ENCODE peak calls at places on chromosomes 6 and 20, in eight cellular contexts. Y is CD8-positive, alpha-beta T cell; W is naive thymus-derived CD4-positive, alpha-beta T cell; V is adrenal gland; G is effector memory CD4-positive, alpha-beta T cell; S is testis; D is colonic mucosa; Z is heart left ventricle. R is an unnamed sample.

GRCh38 chr6:127481628-127482027 is 22.4 kb upstream of the KIAA0408 start:
- DNase-seq in Y (no peak), W (no peak), V (peak; percentile 46), G (no peak), S (no peak), D (no peak), Z (no peak), R (no peak)

GRCh38 chr6:165729307-165729936 is 66.4 kb upstream of the PDE10A start:
- DNase-seq in Y (no peak), W (no peak), V (peak; percentile 47), G (no peak), S (peak; percentile 68), D (peak; percentile 54), Z (no peak), R (peak; percentile 88)

GRCh38 chr6:131063028-131063763 is at the start of gene EPB41L2:
- DNase-seq in Y (peak; percentile 79), W (peak; percentile 63), V (peak; percentile 94), G (peak; percentile 75), S (peak; percentile 93), D (peak; percentile 91), Z (peak; percentile 89), R (peak; percentile 96)

GRCh38 chr6:115887887-115888286 is 172.8 kb downstream of the FRK start:
- DNase-seq in Y (no peak), W (no peak), V (no peak), G (no peak), S (no peak), D (no peak), Z (no peak), R (no peak)

GRCh38 chr6:7171119-7171518 is 63.4 kb downstream of the RREB1 start:
- DNase-seq in Y (no peak), W (no peak), V (no peak), G (no peak), S (no peak), D (peak; percentile 83), Z (no peak), R (no peak)

GRCh38 chr6:151239603-151240035 is at the start of gene AKAP12:
- DNase-seq in Y (no peak), W (no peak), V (peak; percentile 24), G (no peak), S (peak; percentile 74), D (peak; percentile 20), Z (peak; percentile 44), R (peak; percentile 69)

GRCh38 chr6:52221302-52221701 is 23.0 kb downstream of the IL17F start:
- DNase-seq in Y (no peak), W (no peak), V (no peak), G (no peak), S (no peak), D (no peak), Z (no peak), R (no peak)

GRCh38 chr6:125163811-125164210 is 10.2 kb downstream of the TPD52L1 start:
- DNase-seq in Y (no peak), W (no peak), V (no peak), G (no peak), S (no peak), D (no peak), Z (no peak), R (no peak)

GRCh38 chr6:131808460-131809269 is 845 bp downstream of the ENPP1 start:
- DNase-seq in Y (no peak), W (no peak), V (no peak), G (no peak), S (no peak), D (no peak), Z (no peak), R (no peak)

GRCh38 chr6:143108278-143108677 is 47.6 kb downstream of the AIG1 start:
- DNase-seq in Y (no peak), W (no peak), V (no peak), G (no peak), S (no peak), D (no peak), Z (no peak), R (no peak)

GRCh38 chr6:63764318-63764916 is 128.8 kb downstream of the PHF3 start:
- DNase-seq in Y (no peak), W (peak; percentile 21), V (no peak), G (no peak), S (no peak), D (no peak), Z (no peak), R (no peak)

GRCh38 chr6:1792989-1793388 is 183.3 kb downstream of the FOXC1 start:
- DNase-seq in Y (no peak), W (no peak), V (no peak), G (no peak), S (no peak), D (peak; percentile 29), Z (no peak), R (peak; percentile 73)

GRCh38 chr6:10163159-10163962 is 251.5 kb downstream of the TFAP2A start:
- DNase-seq in Y (no peak), W (no peak), V (no peak), G (no peak), S (no peak), D (no peak), Z (no peak), R (no peak)

GRCh38 chr20:40497781-40498691 is 191.0 kb downstream of the MAFB start:
- DNase-seq in Y (no peak), W (no peak), V (no peak), G (no peak), S (peak; percentile 24), D (no peak), Z (peak; percentile 67), R (no peak)

GRCh38 chr6:110013396-110013795 is 35.3 kb downstream of the GPR6 start:
- DNase-seq in Y (no peak), W (no peak), V (no peak), G (no peak), S (no peak), D (no peak), Z (no peak), R (no peak)

GRCh38 chr20:61046721-61047351 is 205.2 kb upstream of the CDH4 start:
- DNase-seq in Y (no peak), W (no peak), V (no peak), G (no peak), S (no peak), D (no peak), Z (no peak), R (no peak)

GRCh38 chr6:114125597-114125996 is 154.6 kb upstream of the HDAC2 start:
- DNase-seq in Y (no peak), W (no peak), V (no peak), G (no peak), S (no peak), D (no peak), Z (no peak), R (no peak)

GRCh38 chr20:10033905-10034304 is 882 bp upstream of the ANKEF1 start:
- DNase-seq in Y (no peak), W (no peak), V (no peak), G (no peak), S (no peak), D (no peak), Z (no peak), R (no peak)

GRCh38 chr6:34051339-34051919 is 94.5 kb downstream of the GRM4 start:
- DNase-seq in Y (no peak), W (no peak), V (no peak), G (no peak), S (no peak), D (no peak), Z (no peak), R (no peak)

GRCh38 chr6:157055863-157056262 is 267.5 kb downstream of the TMEM242 start:
- DNase-seq in Y (no peak), W (no peak), V (no peak), G (no peak), S (no peak), D (no peak), Z (no peak), R (no peak)

GRCh38 chr6:52503853-52504777 is 72.7 kb downstream of the TRAM2 start:
- DNase-seq in Y (no peak), W (no peak), V (peak; percentile 65), G (no peak), S (peak; percentile 64), D (peak; percentile 99), Z (peak; percentile 93), R (no peak)

GRCh38 chr20:6692566-6693168 is 74.8 kb upstream of the BMP2 start:
- DNase-seq in Y (no peak), W (no peak), V (no peak), G (no peak), S (no peak), D (peak; percentile 53), Z (peak; percentile 35), R (no peak)

DNA sequence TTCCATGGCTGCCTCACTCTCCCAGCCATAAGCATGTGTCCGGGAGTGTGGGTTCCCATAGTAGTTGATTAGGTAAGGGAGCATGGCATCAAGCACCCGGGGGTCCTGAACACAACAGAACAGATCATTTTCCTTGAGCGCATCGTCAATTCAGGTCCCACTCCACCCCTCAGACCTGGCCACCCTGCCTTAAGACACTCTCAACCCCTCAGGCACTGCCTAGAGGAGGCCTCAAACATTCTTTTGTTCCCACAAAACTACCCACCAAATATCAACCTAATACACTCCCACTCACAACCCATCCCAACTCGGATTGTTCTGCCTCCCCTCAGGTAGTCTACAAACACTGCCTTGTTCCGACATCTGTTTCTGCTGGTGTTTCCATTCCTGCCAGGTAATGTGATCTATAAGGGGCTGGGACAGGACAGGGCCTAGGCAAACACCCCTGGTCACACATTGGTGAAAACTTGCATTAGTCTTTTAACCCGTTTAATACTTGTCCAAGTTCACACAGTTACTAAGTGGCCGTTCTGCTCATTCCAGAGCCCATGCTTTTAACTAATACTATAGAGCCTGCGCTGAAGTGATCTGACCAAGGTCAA is 1.4 kb downstream of the NFS1 start:
- DNase-seq in Y (no peak), W (no peak), V (peak; percentile 13), G (no peak), S (no peak), D (no peak), Z (no peak), R (no peak)
- H3K36me3 ChIP-seq in Y (peaks cover 9% of the 10 kb centered on the region), W (peaks cover 9% of the 10 kb centered on the region), V (peaks cover 46% of the 10 kb centered on the region), G (peaks cover 27% of the 10 kb centered on the region), S (no peaks in the 10 kb centered on the region), D (no peaks in the 10 kb centered on the region), Z (peaks cover 60% of the 10 kb centered on the region), R (peaks cover 6% of the 10 kb centered on the region)

GRCh38 chr6:72620866-72621242 is 1.0 kb upstream of the KCNQ5 start:
- DNase-seq in Y (no peak), W (no peak), V (no peak), G (no peak), S (no peak), D (no peak), Z (no peak), R (peak; percentile 41)
- H3K27me3 ChIP-seq in Y (no peaks in the 10 kb centered on the region), W (no peaks in the 10 kb centered on the region), V (peaks cover 41% of the 10 kb centered on the region), G (no peaks in the 10 kb centered on the region), S (no peaks in the 10 kb centered on the region), D (peaks cover 37% of the 10 kb centered on the region), Z (peaks cover 48% of the 10 kb centered on the region), R (peaks cover 54% of the 10 kb centered on the region)

DNA sequence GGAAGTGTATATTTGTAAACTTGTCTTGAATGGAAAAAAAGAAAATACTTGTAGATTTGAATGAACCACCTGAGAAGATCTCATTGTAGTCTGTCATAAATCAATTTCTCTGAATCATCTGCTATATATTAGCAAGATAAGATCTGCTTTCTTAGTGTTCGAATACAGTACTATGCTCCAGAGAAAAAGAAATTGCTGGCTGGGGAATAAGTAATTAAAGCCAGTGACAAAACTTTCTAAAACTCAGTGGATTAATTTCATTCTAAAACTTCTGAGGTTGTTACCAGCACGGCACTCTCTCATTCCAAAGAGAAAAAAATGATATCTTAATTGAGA is 22.4 kb upstream of the MROH8 start:
- DNase-seq in Y (no peak), W (no peak), V (no peak), G (no peak), S (no peak), D (no peak), Z (no peak), R (no peak)
- H3K4me3 ChIP-seq in Y (no peak overlapping the region), W (no peak overlapping the region), V (no peak overlapping the region), G (no peak overlapping the region), S (no peak overlapping the region), D (no peak overlapping the region), Z (no peak overlapping the region), R (no peak overlapping the region)

GRCh38 chr20:34491226-34491931 is 24.8 kb upstream of the DYNLRB1 start:
- DNase-seq in Y (no peak), W (no peak), V (no peak), G (no peak), S (no peak), D (no peak), Z (no peak), R (no peak)
- H3K36me3 ChIP-seq in Y (peaks cover 15% of the 10 kb centered on the region), W (peaks cover 6% of the 10 kb centered on the region), V (peaks cover 48% of the 10 kb centered on the region), G (peaks cover 36% of the 10 kb centered on the region), S (no peaks in the 10 kb centered on the region), D (peaks cover 17% of the 10 kb centered on the region), Z (peaks cover 97% of the 10 kb centered on the region), R (peaks cover 23% of the 10 kb centered on the region)

R was measured in H7.